ENCODE peak calls at places on chromosomes 5 and 9, in eight cellular contexts. J is iPS-NIHi11; C is stimulated activated naive CD4-positive, alpha-beta T cell; X is left colon; A is coronary artery; L is activated naive CD4-positive, alpha-beta T cell treated with anti-CD3 and anti-CD28 coated beads, Interleukin-2, amount 10 ng/mL, durations not matched to agents 7 days and 5 days; O is nephron progenitor cell; I is A549. V is an unnamed sample.

GRCh38 chr9:125141751-125142150 is 1.6 kb downstream of the SCAI start:
- DNase-seq in A (no peak), J (no peak), O (no peak), C (no peak), X (no peak), L (no peak), I (no peak), V (no peak)

GRCh38 chr5:149830579-149830978 is 100.5 kb downstream of the PPARGC1B start:
- DNase-seq in O (no peak), J (no peak), C (no peak), A (no peak), L (no peak), I (no peak), X (no peak), V (no peak)

GRCh38 chr5:1950708-1951103 is 68.0 kb upstream of the IRX4 start:
- DNase-seq in A (no peak), L (no peak), O (no peak), J (no peak), X (no peak), C (no peak), I (peak; percentile 36), V (no peak)

GRCh38 chr5:154197801-154198461 is 7.4 kb downstream of the GALNT10 start:
- DNase-seq in I (peak; percentile 73), C (no peak), J (no peak), L (peak; percentile 71), X (no peak), O (no peak), A (no peak), V (no peak)

GRCh38 chr9:115146581-115147021 is 28.6 kb upstream of the TNC start:
- DNase-seq in C (no peak), O (no peak), A (no peak), I (peak; percentile 42), J (peak; percentile 20), L (no peak), X (peak; percentile 42), V (no peak)

GRCh38 chr9:90310523-90310879 is 332.1 kb downstream of the DIRAS2 start:
- DNase-seq in X (no peak), I (no peak), C (no peak), L (no peak), J (no peak), A (no peak), O (no peak), V (no peak)

GRCh38 chr9:120909904-120910303 is 16.7 kb downstream of the TRAF1 start:
- DNase-seq in O (no peak), I (no peak), A (no peak), L (peak; percentile 50), C (no peak), X (no peak), J (no peak), V (no peak)

GRCh38 chr5:169534311-169534880 is 49.2 kb upstream of the SPDL1 start:
- DNase-seq in O (no peak), A (no peak), C (no peak), I (no peak), L (no peak), X (no peak), J (no peak), V (no peak)

GRCh38 chr9:106874031-106874430 is 11.1 kb downstream of the ZNF462 start:
- DNase-seq in C (no peak), X (no peak), J (no peak), I (no peak), L (no peak), O (no peak), A (no peak), V (no peak)

GRCh38 chr5:6492934-6493333 is 44.3 kb downstream of the UBE2QL1 start:
- DNase-seq in L (no peak), A (peak; percentile 28), I (no peak), X (no peak), C (no peak), J (no peak), O (no peak), V (no peak)

GRCh38 chr5:135025730-135026644 is 8.0 kb downstream of the PITX1 start:
- DNase-seq in I (no peak), J (no peak), A (no peak), C (no peak), O (no peak), L (no peak), X (no peak), V (no peak)

GRCh38 chr5:67983251-67983941 is 232.2 kb upstream of the PIK3R1 start:
- DNase-seq in A (no peak), O (no peak), X (no peak), J (no peak), L (no peak), I (no peak), C (no peak), V (no peak)

GRCh38 chr9:36914212-36914577 is 119.9 kb downstream of the PAX5 start:
- DNase-seq in O (no peak), C (no peak), J (no peak), A (no peak), X (no peak), I (no peak), L (no peak), V (no peak)

GRCh38 chr5:120960510-120960909 is 496.4 kb downstream of the PRR16 start:
- DNase-seq in O (no peak), X (no peak), A (no peak), L (no peak), I (no peak), C (no peak), J (no peak), V (no peak)

GRCh38 chr5:127870914-127871313 is 167.7 kb downstream of the CCDC192 start:
- DNase-seq in I (no peak), A (no peak), C (no peak), L (no peak), X (peak; percentile 56), O (no peak), J (no peak), V (no peak)

GRCh38 chr5:168296687-168297086 is 5.2 kb downstream of the WWC1 start:
- DNase-seq in C (no peak), A (no peak), X (no peak), L (no peak), O (no peak), I (no peak), J (no peak), V (no peak)

GRCh38 chr5:17004441-17005086 is 68.5 kb upstream of the MYO10 start:
- DNase-seq in J (no peak), C (no peak), X (no peak), A (no peak), I (no peak), O (no peak), L (no peak), V (no peak)

GRCh38 chr5:145811834-145812625 is 23.1 kb downstream of the PRELID2 start:
- DNase-seq in O (no peak), X (no peak), A (no peak), I (peak; percentile 54), J (peak; percentile 38), L (no peak), C (no peak), V (peak; percentile 19)

GRCh38 chr9:93258419-93258817 is 74.5 kb downstream of the WNK2 start:
- DNase-seq in A (no peak), L (peak; percentile 7), X (no peak), J (no peak), C (no peak), O (no peak), I (no peak), V (no peak)